ENCODE peak calls at places on chromosomes 7 and 10, in seven cellular contexts. K is fibroblast of lung, R is GM13976, E is nephron progenitor cell, D is uterus, N is lower leg skin, L is brain microvascular endothelial cell. T is an unnamed sample.

GRCh38 chr7:50531401-50531906 is 33.8 kb downstream of the DDC start:
- DNase-seq in L (no peak), N (no peak), E (no peak), D (no peak), R (no peak), K (no peak), T (no peak)

GRCh38 chr10:31760674-31761081 is 168.0 kb downstream of the ARHGAP12 start:
- DNase-seq in E (no peak), D (no peak), K (no peak), L (no peak), R (no peak), N (no peak), T (no peak)

GRCh38 chr10:121436630-121437311 is 161.5 kb downstream of the FGFR2 start:
- DNase-seq in L (no peak), E (no peak), K (no peak), N (no peak), D (no peak), R (no peak), T (no peak)

GRCh38 chr7:3214090-3214413 is 87.0 kb upstream of the SDK1 start:
- DNase-seq in K (no peak), N (no peak), L (no peak), E (no peak), R (no peak), D (no peak), T (no peak)

GRCh38 chr7:65489260-65489767 is 115.7 kb downstream of the ZNF92 start:
- DNase-seq in K (no peak), N (no peak), L (no peak), D (no peak), E (no peak), R (no peak), T (no peak)

GRCh38 chr7:149427096-149427680 is 33.7 kb downstream of the ZNF777 start:
- DNase-seq in D (no peak), N (no peak), L (no peak), K (no peak), R (no peak), E (no peak), T (no peak)

GRCh38 chr7:1210321-1210978 is 22.2 kb upstream of the UNCX start:
- DNase-seq in N (no peak), E (no peak), L (no peak), R (peak), K (no peak), D (no peak), T (no peak)

GRCh38 chr7:77667459-77668090 is 28.7 kb upstream of the RSBN1L start:
- DNase-seq in E (no peak), D (no peak), K (peak), L (no peak), R (no peak), N (no peak), T (no peak)

GRCh38 chr7:83947260-83947659 is 247.3 kb downstream of the SEMA3A start:
- DNase-seq in R (peak), L (no peak), K (no peak), N (no peak), D (no peak), E (peak), T (peak)

GRCh38 chr10:89755374-89755773 is 54.0 kb downstream of the KIF20B start:
- DNase-seq in D (no peak), E (no peak), N (no peak), K (no peak), R (no peak), L (no peak), T (no peak)

GRCh38 chr7:27277628-27278027 is 35.0 kb downstream of the EVX1 start:
- DNase-seq in R (no peak), L (peak), E (no peak), D (peak), N (no peak), K (no peak), T (no peak)

GRCh38 chr10:88116491-88116890 is 253.1 kb downstream of the PTEN start:
- DNase-seq in E (no peak), K (no peak), L (no peak), N (no peak), D (no peak), R (no peak), T (no peak)

GRCh38 chr7:1858435-1859265 is 188.6 kb downstream of the ELFN1 start:
- DNase-seq in K (no peak), L (no peak), N (no peak), D (no peak), E (peak), R (no peak), T (no peak)

GRCh38 chr7:40733111-40733510 is 598.3 kb downstream of the SUGCT start:
- DNase-seq in L (peak), K (no peak), D (no peak), R (no peak), E (no peak), N (no peak), T (no peak)

GRCh38 chr10:89283988-89284475 is 17.8 kb upstream of the IFIT2 start:
- DNase-seq in R (no peak), K (peak), N (peak), E (peak), D (peak), L (no peak), T (no peak)

GRCh38 chr7:30983042-30983913 is 19.5 kb downstream of the GHRHR start:
- DNase-seq in R (peak), E (peak), K (peak), N (peak), D (peak), L (peak), T (peak)

GRCh38 chr10:94000638-94001420 is 7.1 kb downstream of the PLCE1 start:
- DNase-seq in D (no peak), K (no peak), E (no peak), R (no peak), N (no peak), L (no peak), T (no peak)

GRCh38 chr7:27176962-27177794 is 3.1 kb upstream of the HOXA10 start:
- DNase-seq in D (peak), K (no peak), R (no peak), N (no peak), L (no peak), E (peak), T (no peak)

GRCh38 chr7:139775829-139776266 is 1.9 kb downstream of the HIPK2 start:
- DNase-seq in K (peak), N (peak), E (peak), R (peak), L (peak), D (peak), T (peak)

GRCh38 chr10:28839600-28840007 is 162.3 kb downstream of the BAMBI start:
- DNase-seq in D (peak), L (peak), N (no peak), R (no peak), K (peak), E (no peak), T (no peak)

GRCh38 chr10:82796510-82796909 is 921.5 kb downstream of the NRG3 start:
- DNase-seq in R (no peak), D (no peak), L (no peak), E (no peak), N (no peak), K (peak), T (no peak)

GRCh38 chr10:30188101-30188500 is 128.7 kb upstream of the JCAD start:
- DNase-seq in E (no peak), K (no peak), D (peak), R (no peak), N (no peak), L (peak), T (no peak)

GRCh38 chr7:71739520-71740195 is 607.7 kb downstream of the GALNT17 start:
- DNase-seq in D (no peak), L (no peak), K (no peak), N (no peak), E (no peak), R (no peak), T (no peak)

GRCh38 chr7:40604601-40605438 is 470.0 kb downstream of the SUGCT start:
- DNase-seq in D (no peak), N (no peak), E (peak), L (peak), R (peak), K (peak), T (peak)

GRCh38 chr7:35379481-35379880 is 125.6 kb upstream of the TBX20 start:
- DNase-seq in R (no peak), N (peak), D (no peak), K (no peak), E (no peak), L (no peak), T (no peak)

GRCh38 chr10:79342295-79342761 is 4.9 kb upstream of the PPIF start:
- DNase-seq in R (no peak), D (peak), K (no peak), N (no peak), L (no peak), E (no peak), T (no peak)

GRCh38 chr7:4692055-4692454 is 10.0 kb downstream of the FOXK1 start:
- DNase-seq in E (no peak), N (no peak), K (peak), L (no peak), D (peak), R (no peak), T (no peak)

GRCh38 chr7:7897509-7897908 is 71.1 kb upstream of the GLCCI1 start:
- DNase-seq in R (no peak), D (no peak), N (no peak), K (no peak), E (no peak), L (no peak), T (no peak)

GRCh38 chr10:70578371-70578947 is 24.1 kb downstream of the PRF1 start:
- DNase-seq in L (peak), E (no peak), K (peak), D (no peak), N (no peak), R (peak), T (peak)

GRCh38 chr7:123935436-123936381 is 10.7 kb downstream of the SPAM1 start:
- DNase-seq in E (no peak), K (no peak), D (no peak), R (no peak), N (no peak), L (no peak), T (no peak)

GRCh38 chr10:113775681-113776294 is 24.3 kb downstream of the PLEKHS1 start:
- DNase-seq in K (no peak), L (no peak), N (no peak), D (no peak), E (no peak), R (no peak), T (no peak)
- TF ChIP-seq CTCF in K (no peak), L (peak), N (no peak), D (no peak), E (no peak), R (no peak), T (no peak)

GRCh38 chr7:125025620-125026019 is 96.0 kb upstream of the POT1 start:
- DNase-seq in L (no peak), K (no peak), E (no peak), R (no peak), N (no peak), D (no peak), T (no peak)
- TF ChIP-seq CTCF in L (no peak), K (no peak), E (no peak), R (no peak), N (no peak), D (no peak), T (no peak)

GRCh38 chr7:115352375-115352774 is 430.5 kb downstream of the MDFIC start:
- DNase-seq in D (no peak), R (no peak), N (no peak), L (peak), K (peak), E (no peak), T (no peak)
- TF ChIP-seq CTCF in D (no peak), R (no peak), N (no peak), L (peak), K (peak), E (no peak), T (no peak)

DNA sequence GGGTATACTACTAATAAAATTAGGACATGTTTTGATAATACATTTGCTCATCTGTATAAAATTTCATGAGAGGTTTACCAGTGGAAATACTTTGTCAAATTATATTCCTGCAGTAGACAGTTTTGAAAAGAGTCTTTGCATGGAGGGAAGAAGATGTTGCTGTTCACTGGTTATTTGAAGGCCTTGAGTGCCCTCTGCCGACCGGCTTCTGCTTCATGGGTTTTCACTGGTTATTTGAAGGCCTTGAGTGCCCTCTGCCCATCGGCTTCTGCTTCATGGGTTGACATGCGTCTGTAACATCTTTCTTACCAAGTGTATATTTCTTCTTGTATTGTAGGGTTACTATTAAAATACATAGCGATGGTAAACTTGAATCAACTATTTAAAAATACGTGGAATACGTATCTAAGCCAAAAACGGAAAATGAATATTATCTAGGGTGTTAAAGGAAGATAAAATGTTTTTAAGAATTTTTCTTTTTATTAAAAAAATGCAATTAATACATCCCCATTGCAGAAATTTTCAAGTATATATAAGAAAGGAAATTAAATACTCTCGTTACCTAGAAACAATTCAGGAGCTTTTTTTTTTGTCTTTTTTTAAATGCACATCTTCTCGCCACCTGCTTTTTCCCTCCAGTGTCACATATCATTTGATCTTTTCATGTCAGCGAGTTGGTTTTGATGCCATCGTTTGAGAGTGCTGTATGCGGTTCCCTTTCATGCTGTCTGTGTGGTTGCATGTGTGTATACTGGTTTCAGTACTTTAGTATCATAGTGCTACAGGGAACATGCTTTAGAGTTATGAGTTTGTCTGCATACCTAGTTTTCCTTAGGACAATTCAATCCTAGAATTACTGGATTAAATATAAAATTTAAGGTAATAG is 73.4 kb downstream of the SHH start:
- DNase-seq in E (peak), R (peak), K (peak), N (peak), D (peak), L (peak), T (peak)
- TF ChIP-seq CTCF in E (peak), R (peak), K (peak), N (no peak), D (peak), L (peak), T (peak)

DNA sequence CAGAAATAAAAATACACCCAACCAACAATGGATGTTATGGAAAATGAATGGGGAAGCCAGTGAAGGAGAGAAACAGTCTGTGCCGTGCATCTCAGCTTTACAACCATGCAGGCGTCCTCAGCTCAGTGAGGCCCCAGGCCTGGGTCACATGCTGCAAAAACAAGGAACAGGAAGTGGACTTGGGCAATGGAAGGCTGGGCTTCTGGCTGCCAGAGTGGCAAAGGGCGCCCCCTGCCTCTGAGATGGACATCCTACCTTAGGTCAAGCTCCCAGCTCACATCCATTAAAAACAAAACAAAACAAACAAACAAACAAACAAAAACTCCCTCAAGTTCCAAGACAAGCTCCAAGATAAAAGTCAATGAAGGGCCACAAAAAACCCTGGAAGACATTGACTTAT is 54.7 kb upstream of the AFAP1L2 start:
- DNase-seq in L (peak), N (no peak), K (peak), D (no peak), R (peak), E (peak), T (peak)
- TF ChIP-seq CTCF in L (peak), N (no peak), K (peak), D (peak), R (peak), E (peak), T (peak)

DNA sequence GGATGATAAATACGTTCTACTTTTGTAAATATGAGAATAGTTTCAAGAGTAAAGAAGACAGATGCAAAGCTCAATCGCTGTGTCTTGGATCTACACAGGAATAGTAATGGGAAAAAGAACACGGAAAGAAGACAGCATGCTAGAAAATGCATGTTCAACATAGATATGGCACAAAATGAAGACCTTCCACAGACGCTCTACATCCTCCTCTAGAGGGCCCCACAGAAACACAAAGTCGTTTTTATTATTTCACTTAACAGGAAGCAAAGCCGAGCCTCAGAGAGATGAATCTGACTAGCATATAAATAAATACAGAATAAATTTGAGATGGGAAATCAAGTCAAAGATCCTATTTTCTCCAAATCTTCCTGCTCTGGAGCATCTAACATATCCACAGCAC is 292.6 kb downstream of the PARD3 start:
- DNase-seq in R (peak), K (peak), L (peak), N (no peak), E (no peak), D (no peak), T (peak)
- TF ChIP-seq CTCF in R (peak), K (peak), L (peak), N (no peak), E (peak), D (no peak), T (peak)

GRCh38 chr10:21171936-21172773 is 275.0 kb upstream of the NEBL start:
- DNase-seq in D (no peak), N (no peak), K (no peak), R (no peak), L (no peak), E (no peak), T (no peak)

GRCh38 chr10:21170216-21170615 is 273.1 kb upstream of the NEBL start:
- DNase-seq in K (no peak), N (no peak), E (no peak), R (no peak), D (no peak), L (no peak), T (no peak)

GRCh38 chr10:21172774-21173432 is 275.8 kb upstream of the NEBL start:
- DNase-seq in R (peak), E (peak), L (no peak), K (no peak), D (no peak), N (peak), T (peak)

GRCh38 chr10:21169271-21169670 is 272.2 kb upstream of the NEBL start:
- DNase-seq in N (no peak), K (no peak), L (no peak), E (no peak), R (no peak), D (no peak), T (no peak)

GRCh38 chr10:21171197-21171935 is 274.3 kb upstream of the NEBL start:
- DNase-seq in R (no peak), N (no peak), D (no peak), E (no peak), L (no peak), K (no peak), T (no peak)
- TF ChIP-seq CTCF in R (no peak), N (no peak), D (no peak), E (peak), L (peak), K (peak), T (no peak)

GRCh38 chr7:98233241-98234070 is 18.6 kb downstream of the TECPR1 start:
- DNase-seq in E (no peak), N (no peak), R (no peak), L (no peak), D (no peak), K (no peak), T (no peak)

GRCh38 chr7:98236366-98237185 is 15.5 kb downstream of the TECPR1 start:
- DNase-seq in K (no peak), L (no peak), R (no peak), D (no peak), E (no peak), N (no peak), T (no peak)

GRCh38 chr7:98235901-98236300 is 16.1 kb downstream of the TECPR1 start:
- DNase-seq in K (no peak), R (no peak), L (no peak), E (no peak), D (no peak), N (no peak), T (no peak)

GRCh38 chr7:98232799-98233198 is 19.2 kb downstream of the TECPR1 start:
- DNase-seq in L (no peak), E (no peak), D (no peak), N (no peak), R (no peak), K (no peak), T (no peak)

GRCh38 chr7:98234429-98235147 is 17.4 kb downstream of the TECPR1 start:
- DNase-seq in D (no peak), N (no peak), R (no peak), K (peak), E (no peak), L (peak), T (no peak)
- TF ChIP-seq CTCF in D (no peak), N (no peak), R (no peak), K (peak), E (no peak), L (peak), T (no peak)

GRCh38 chr10:101669181-101669580 is 25.8 kb downstream of the FBXW4 start:
- DNase-seq in D (no peak), L (no peak), N (no peak), E (no peak), R (no peak), K (no peak), T (no peak)

GRCh38 chr10:101671453-101671852 is 23.5 kb downstream of the FBXW4 start:
- DNase-seq in E (no peak), N (no peak), L (no peak), R (peak), D (no peak), K (no peak), T (peak)

GRCh38 chr10:101666025-101666424 is 28.9 kb downstream of the FBXW4 start:
- DNase-seq in L (no peak), N (no peak), D (no peak), R (no peak), K (no peak), E (peak), T (no peak)

GRCh38 chr10:101670635-101671034 is 24.3 kb downstream of the FBXW4 start:
- DNase-seq in E (no peak), L (no peak), N (no peak), D (no peak), R (peak), K (no peak), T (peak)

DNA sequence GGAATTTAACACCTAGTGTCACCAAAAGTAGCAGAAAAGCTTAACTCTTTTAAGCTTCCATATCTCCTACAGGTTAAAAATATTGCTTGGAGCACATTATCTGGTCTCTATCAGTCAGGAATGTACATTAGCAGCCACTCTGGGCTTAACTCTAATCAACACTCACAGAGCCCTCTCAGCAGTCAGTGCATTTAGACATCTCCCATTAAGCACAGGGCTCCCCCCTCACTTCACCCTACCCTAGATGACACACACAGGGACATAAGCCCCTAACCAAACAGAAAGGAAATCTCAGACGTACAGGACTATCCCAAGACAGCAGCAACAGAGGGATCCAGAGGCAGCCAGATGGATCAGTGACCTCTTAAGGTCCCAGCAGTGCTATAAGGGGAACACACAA is 26.4 kb downstream of the FBXW4 start:
- DNase-seq in L (no peak), K (no peak), D (no peak), N (no peak), E (no peak), R (no peak), T (no peak)
- TF ChIP-seq CTCF in L (no peak), K (no peak), D (no peak), N (no peak), E (no peak), R (no peak), T (no peak)

T was measured in GM10248.